ENCODE peak calls at places on chromosomes 4 and X, in four cellular contexts. W is ovary, T is left ventricle myocardium inferior, G is heart left ventricle. S is an unnamed sample.
A peak's percentile ranks its signal among the peaks of the same experiment; 100 is the strongest.

GRCh38 chrX:20140410-20140809 is 1.2 kb downstream of the EIF1AX start:
- DNase-seq in W (no peak), T (no peak), G (no peak), S (no peak)

GRCh38 chr4:95548738-95549245 is at the start of gene UNC5C:
- DNase-seq in W (peak; percentile 67), T (peak; percentile 80), G (peak; percentile 86), S (peak; percentile 83)

GRCh38 chr4:22514001-22514400 is 1.9 kb downstream of the ADGRA3 start:
- DNase-seq in W (no peak), T (no peak), G (no peak), S (no peak)

GRCh38 chr4:139278956-139279722 is 886 bp downstream of the MGARP start:
- DNase-seq in W (peak; percentile 39), T (no peak), G (no peak), S (no peak)

GRCh38 chrX:71158603-71159002 is 14.0 kb downstream of the NLGN3 start:
- DNase-seq in W (no peak), T (no peak), G (no peak), S (no peak)

GRCh38 chr4:84874619-84875018 is 91.9 kb downstream of the WDFY3 start:
- DNase-seq in W (no peak), T (no peak), G (no peak), S (no peak)

GRCh38 chr4:129167640-129168260 is 71.8 kb downstream of the C4orf33 start:
- DNase-seq in W (no peak), T (no peak), G (no peak), S (no peak)

GRCh38 chr4:184348311-184349233 is 125.8 kb downstream of the IRF2 start:
- DNase-seq in W (peak; percentile 72), T (peak; percentile 43), G (no peak), S (no peak)

GRCh38 chr4:129246850-129247542 is 151.0 kb downstream of the C4orf33 start:
- DNase-seq in W (no peak), T (no peak), G (no peak), S (no peak)

GRCh38 chr4:156052116-156052515 is 98.5 kb upstream of the CTSO start:
- DNase-seq in W (no peak), T (no peak), G (no peak), S (no peak)

GRCh38 chr4:184153781-184154542 is 63.7 kb downstream of the ENPP6 start:
- DNase-seq in W (no peak), T (no peak), G (no peak), S (no peak)

GRCh38 chrX:10629905-10630304 is 9.5 kb upstream of the MID1 start:
- DNase-seq in W (no peak), T (no peak), G (no peak), S (no peak)

GRCh38 chrX:10327651-10328050 is 170.9 kb downstream of the CLCN4 start:
- DNase-seq in W (no peak), T (no peak), G (no peak), S (no peak)

GRCh38 chr4:98516042-98516440 is 142.4 kb downstream of the TSPAN5 start:
- DNase-seq in W (no peak), T (no peak), G (no peak), S (no peak)

GRCh38 chrX:46180258-46180687 is 364.9 kb downstream of the ZNF674 start:
- DNase-seq in W (no peak), T (no peak), G (no peak), S (no peak)

GRCh38 chrX:13340182-13340791 is 20.4 kb upstream of the ATXN3L start:
- DNase-seq in W (no peak), T (no peak), G (no peak), S (no peak)

GRCh38 chr4:4870493-4871266 is 11.2 kb downstream of the MSX1 start:
- DNase-seq in W (no peak), T (no peak), G (no peak), S (no peak)

GRCh38 chr4:1856920-1857699 is 1.2 kb upstream of the LETM1 start:
- DNase-seq in W (peak; percentile 61), T (no peak), G (no peak), S (peak; percentile 32)

GRCh38 chrX:41923925-41924693 is 755 bp upstream of the CASK start:
- DNase-seq in W (no peak), T (no peak), G (no peak), S (no peak)

GRCh38 chr4:4859010-4859798 is at the start of gene MSX1:
- DNase-seq in W (peak; percentile 84), T (peak; percentile 87), G (peak; percentile 92), S (peak; percentile 90)

GRCh38 chr4:181597766-181598165 is 645.4 kb upstream of the TENM3 start:
- DNase-seq in W (no peak), T (no peak), G (no peak), S (no peak)

GRCh38 chrX:112641449-112641848 is 38.3 kb downstream of the LHFPL1 start:
- DNase-seq in W (no peak), T (no peak), G (no peak), S (no peak)

GRCh38 chr4:143489116-143489515 is 24.4 kb upstream of the SMARCA5 start:
- DNase-seq in W (no peak), T (no peak), G (no peak), S (no peak)

GRCh38 chr4:74284074-74284473 is 24.2 kb upstream of the EPGN start:
- DNase-seq in W (no peak), T (no peak), G (no peak), S (no peak)

GRCh38 chr4:19983072-19983471 is 268.6 kb upstream of the SLIT2 start:
- DNase-seq in W (no peak), T (no peak), G (no peak), S (no peak)

GRCh38 chrX:51803833-51804232 is 60.6 kb downstream of the GSPT2 start:
- DNase-seq in W (no peak), T (no peak), G (no peak), S (no peak)
- H3K4me3 ChIP-seq in W (no peak overlapping the region), T (peak overlapping the region; percentile 74), G (peak overlapping the region; percentile 69), S (peak overlapping the region; percentile 66)

GRCh38 chr4:55386840-55387239 is 8.9 kb upstream of the TMEM165 start:
- DNase-seq in W (no peak), T (no peak), G (no peak), S (no peak)

GRCh38 chr4:55381502-55381901 is 14.3 kb upstream of the TMEM165 start:
- DNase-seq in W (no peak), T (no peak), G (no peak), S (no peak)

GRCh38 chr4:55382515-55383003 is 13.2 kb upstream of the TMEM165 start:
- DNase-seq in W (no peak), T (no peak), G (no peak), S (no peak)

GRCh38 chr4:55386073-55386472 is 9.7 kb upstream of the TMEM165 start:
- DNase-seq in W (no peak), T (no peak), G (no peak), S (no peak)

GRCh38 chr4:55385201-55385649 is 10.5 kb upstream of the TMEM165 start:
- DNase-seq in W (no peak), T (no peak), G (no peak), S (no peak)
- H3K27ac ChIP-seq in W (no peak overlapping the region), T (no peak overlapping the region), G (no peak overlapping the region), S (no peak overlapping the region)

GRCh38 chr4:71830-72229 is 18.7 kb downstream of the ZNF595 start:
- DNase-seq in W (no peak), T (no peak), G (no peak), S (no peak)
- H3K9me3 ChIP-seq in W (peaks cover 48% of the 10 kb centered on the region), T (peaks cover 84% of the 10 kb centered on the region), G (peaks cover 12% of the 10 kb centered on the region), S (peaks cover 84% of the 10 kb centered on the region)

GRCh38 chr4:37891221-37892159 is 606 bp downstream of the TBC1D1 start:
- DNase-seq in W (no peak), T (peak; percentile 37), G (no peak), S (no peak)

GRCh38 chr4:37895271-37895670 is 4.4 kb downstream of the TBC1D1 start:
- DNase-seq in W (no peak), T (no peak), G (no peak), S (no peak)

GRCh38 chr4:37892641-37893040 is 1.8 kb downstream of the TBC1D1 start:
- DNase-seq in W (no peak), T (no peak), G (no peak), S (no peak)

GRCh38 chr4:37890501-37891220 is at the start of gene TBC1D1:
- DNase-seq in W (peak; percentile 58), T (peak; percentile 83), G (peak; percentile 88), S (peak; percentile 74)

DNA sequence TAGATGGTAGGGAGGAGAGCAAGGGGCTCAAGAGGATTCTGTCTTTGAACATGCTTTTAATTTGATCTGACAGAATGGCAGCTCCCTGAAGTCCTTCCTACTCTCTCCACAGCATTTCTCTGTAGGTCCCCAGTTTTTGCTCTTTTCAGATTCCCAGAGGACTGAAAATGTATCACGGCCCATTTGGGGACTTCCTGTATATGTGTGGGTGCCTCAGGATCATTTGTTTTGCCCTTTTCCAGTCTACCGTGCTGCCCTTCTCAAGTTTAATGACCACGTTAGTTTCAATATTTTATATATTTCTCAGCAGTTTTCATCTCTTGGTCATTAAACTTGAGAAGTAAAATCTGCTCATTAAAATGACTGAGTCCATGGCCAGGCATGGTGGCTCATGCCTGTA is 2.3 kb downstream of the TBC1D1 start:
- DNase-seq in W (no peak), T (no peak), G (no peak), S (no peak)
- H3K4me3 ChIP-seq in W (no peak overlapping the region), T (peak overlapping the region; percentile 25), G (no peak overlapping the region), S (no peak overlapping the region)

DNA sequence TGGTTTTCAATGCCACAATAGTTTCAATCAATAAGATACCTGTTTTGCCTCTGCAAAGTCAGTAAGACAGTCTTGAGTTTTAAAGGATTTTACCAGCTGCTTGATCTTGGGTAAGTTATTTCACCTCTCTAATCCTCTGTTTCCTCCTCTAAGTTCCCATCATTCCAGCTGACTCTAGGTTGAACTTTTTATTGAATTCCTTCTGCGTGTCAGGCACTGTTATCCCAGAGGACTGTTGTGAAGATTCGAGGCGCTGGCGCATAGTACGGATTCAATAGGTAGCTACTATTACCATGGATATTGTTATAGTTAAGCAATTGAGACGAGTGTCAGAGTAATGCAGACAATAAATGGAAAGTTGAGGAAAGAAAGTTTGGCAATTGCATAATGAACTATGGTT is 179.4 kb downstream of the BANK1 start:
- DNase-seq in W (no peak), T (no peak), G (no peak), S (no peak)
- H3K27ac ChIP-seq in W (no peak overlapping the region), T (no peak overlapping the region), G (no peak overlapping the region), S (no peak overlapping the region)